ENCODE peak calls at places on chromosomes 16 and 17, in eight cellular contexts. Z is A549, B is nephron progenitor cell, L is foreskin fibroblast, M is HFFc6, P is fibroblast of mammary gland, R is B cell, U is psoas muscle. J is an unnamed sample.

GRCh38 chr16:57898961-57899360 is 72.0 kb downstream of the CNGB1 start:
- DNase-seq in Z (no peak), B (no peak), L (no peak), M (no peak), P (no peak), R (no peak), U (no peak), J (no peak)

GRCh38 chr16:83561876-83562275 is 245.9 kb upstream of the HSBP1 start:
- DNase-seq in Z (no peak), B (peak; percentile 66), L (no peak), M (no peak), P (no peak), R (no peak), U (no peak), J (no peak)

GRCh38 chr17:56890906-56891674 is 22.8 kb downstream of the TRIM25 start:
- DNase-seq in Z (no peak), B (no peak), L (no peak), M (no peak), P (no peak), R (no peak), U (no peak), J (no peak)

GRCh38 chr17:76716834-76717205 is 6.1 kb upstream of the MXRA7 start:
- DNase-seq in Z (no peak), B (no peak), L (peak; percentile 78), M (peak; percentile 85), P (peak; percentile 91), R (no peak), U (no peak), J (peak; percentile 73)

GRCh38 chr17:66466933-66467367 is 164.5 kb downstream of the PRKCA start:
- DNase-seq in Z (peak; percentile 97), B (no peak), L (peak; percentile 98), M (peak; percentile 98), P (peak; percentile 99), R (no peak), U (peak; percentile 34), J (peak; percentile 94)

GRCh38 chr16:81189100-81189664 is 49.3 kb upstream of the BCO1 start:
- DNase-seq in Z (no peak), B (no peak), L (peak; percentile 76), M (peak; percentile 35), P (peak; percentile 78), R (no peak), U (peak; percentile 82), J (peak; percentile 38)

GRCh38 chr17:34811561-34811960 is 149.7 kb downstream of the CCT6B start:
- DNase-seq in Z (no peak), B (no peak), L (no peak), M (no peak), P (no peak), R (no peak), U (no peak), J (no peak)

GRCh38 chr17:21201874-21202273 is 12.1 kb downstream of the TMEM11 start:
- DNase-seq in Z (no peak), B (no peak), L (no peak), M (no peak), P (no peak), R (no peak), U (no peak), J (no peak)

GRCh38 chr16:48158296-48158695 is 2.5 kb upstream of the ABCC12 start:
- DNase-seq in Z (peak; percentile 64), B (no peak), L (peak; percentile 41), M (peak; percentile 47), P (peak; percentile 80), R (no peak), U (no peak), J (no peak)

GRCh38 chr17:62668091-62668804 is 40.8 kb downstream of the MRC2 start:
- DNase-seq in Z (no peak), B (no peak), L (no peak), M (peak; percentile 52), P (peak; percentile 35), R (no peak), U (no peak), J (peak; percentile 38)

GRCh38 chr16:85326794-85327181 is 214.5 kb upstream of the CIBAR2 start:
- DNase-seq in Z (no peak), B (no peak), L (no peak), M (no peak), P (no peak), R (no peak), U (no peak), J (no peak)

GRCh38 chr16:5607169-5607568 is 509.6 kb upstream of the EEF2KMT start:
- DNase-seq in Z (no peak), B (no peak), L (no peak), M (no peak), P (no peak), R (no peak), U (no peak), J (no peak)

GRCh38 chr17:19003966-19004600 is 481 bp downstream of the FAM83G start:
- DNase-seq in Z (peak; percentile 58), B (peak; percentile 58), L (no peak), M (peak; percentile 35), P (peak; percentile 15), R (peak; percentile 47), U (no peak), J (no peak)

GRCh38 chr17:58388302-58389190 is 28.8 kb downstream of the RNF43 start:
- DNase-seq in Z (no peak), B (no peak), L (no peak), M (no peak), P (peak; percentile 6), R (no peak), U (no peak), J (no peak)

GRCh38 chr16:559411-560207 is 585 bp upstream of the PRR35 start:
- DNase-seq in Z (no peak), B (no peak), L (no peak), M (no peak), P (no peak), R (no peak), U (no peak), J (no peak)

GRCh38 chr16:69886726-69887125 is 64.4 kb upstream of the CLEC18A start:
- DNase-seq in Z (no peak), B (no peak), L (no peak), M (no peak), P (no peak), R (no peak), U (no peak), J (no peak)
- TF ChIP-seq CTCF in Z (no peak), B (no peak), L (no peak), M (no peak), P (no peak), R (no peak), U (no peak), J (no peak)

GRCh38 chr16:28975158-28975603 is 603 bp downstream of the SPNS1 start:
- DNase-seq in Z (no peak), B (peak; percentile 16), L (no peak), M (no peak), P (no peak), R (peak; percentile 26), U (no peak), J (no peak)

GRCh38 chr16:28974437-28975157 is at the start of gene SPNS1:
- DNase-seq in Z (peak; percentile 98), B (peak; percentile 93), L (peak; percentile 97), M (peak; percentile 97), P (peak; percentile 96), R (peak; percentile 94), U (peak; percentile 98), J (peak; percentile 93)

GRCh38 chr16:28977703-28978641 is 3.4 kb downstream of the SPNS1 start:
- DNase-seq in Z (no peak), B (peak; percentile 15), L (no peak), M (no peak), P (no peak), R (peak; percentile 59), U (no peak), J (no peak)

GRCh38 chr16:28974007-28974436 is 556 bp upstream of the SPNS1 start:
- DNase-seq in Z (peak; percentile 73), B (peak; percentile 76), L (peak; percentile 53), M (peak; percentile 67), P (peak; percentile 76), R (no peak), U (peak; percentile 59), J (peak; percentile 27)
- TF ChIP-seq CTCF in Z (peak; percentile 70), B (peak; percentile 65), L (peak; percentile 86), M (peak; percentile 82), P (peak; percentile 84), R (no peak), U (peak; percentile 48), J (peak; percentile 81)

GRCh38 chr17:6713130-6713917 is at the start of gene SLC13A5:
- DNase-seq in Z (peak; percentile 80), B (peak; percentile 82), L (no peak), M (no peak), P (peak; percentile 18), R (peak; percentile 44), U (peak; percentile 36), J (no peak)
- TF ChIP-seq CTCF in Z (peak; percentile 60), B (peak; percentile 50), L (peak; percentile 6), M (peak; percentile 45), P (peak; percentile 5), R (peak; percentile 29), U (peak; percentile 23), J (peak; percentile 16)

GRCh38 chr17:81960130-81960958 is 643 bp downstream of the NOTUM start:
- DNase-seq in Z (peak; percentile 53), B (peak; percentile 48), L (no peak), M (no peak), P (no peak), R (peak; percentile 46), U (no peak), J (no peak)

GRCh38 chr17:81962499-81963441 is 1.8 kb upstream of the NOTUM start:
- DNase-seq in Z (no peak), B (no peak), L (no peak), M (no peak), P (no peak), R (no peak), U (no peak), J (no peak)

GRCh38 chr17:81959362-81960129 is 1.4 kb downstream of the NOTUM start:
- DNase-seq in Z (peak; percentile 65), B (peak; percentile 82), L (peak; percentile 31), M (no peak), P (no peak), R (peak; percentile 93), U (peak; percentile 75), J (no peak)

GRCh38 chr17:81961554-81962498 is 839 bp upstream of the NOTUM start:
- DNase-seq in Z (no peak), B (peak; percentile 50), L (no peak), M (no peak), P (no peak), R (no peak), U (no peak), J (no peak)

GRCh38 chr17:81961087-81961514 is at the start of gene NOTUM:
- DNase-seq in Z (no peak), B (peak; percentile 71), L (no peak), M (no peak), P (no peak), R (peak; percentile 47), U (peak; percentile 54), J (no peak)
- TF ChIP-seq CTCF in Z (peak; percentile 41), B (no peak), L (no peak), M (peak; percentile 18), P (no peak), R (no peak), U (peak; percentile 38), J (peak; percentile 12)

J was measured in AG09319.